ENCODE peak calls at places on chromosome 19, in four cellular contexts. One of them, this sample, is unnamed.

GRCh38 chr19:10418281-10419199 is 1.8 kb upstream of the PDE4A start:
- DNase-seq in stimulated activated CD8-positive, alpha-beta memory T cell treated with anti-CD3 and anti-CD28 coated beads, Interleukin-4, amount 100 ng/mL, for 1 hour: no peak
- DNase-seq in posterior vena cava: no peak
- DNase-seq in GM04504: no peak
- DNase-seq in this sample: no peak

GRCh38 chr19:1952635-1953034 is 11.7 kb downstream of the CSNK1G2 start:
- DNase-seq in stimulated activated CD8-positive, alpha-beta memory T cell treated with anti-CD3 and anti-CD28 coated beads, Interleukin-4, amount 100 ng/mL, for 1 hour: no peak
- DNase-seq in posterior vena cava: no peak
- DNase-seq in GM04504: no peak
- DNase-seq in this sample: no peak

GRCh38 chr19:8120636-8121480 is 28.5 kb downstream of the FBN3 start:
- DNase-seq in stimulated activated CD8-positive, alpha-beta memory T cell treated with anti-CD3 and anti-CD28 coated beads, Interleukin-4, amount 100 ng/mL, for 1 hour: no peak
- DNase-seq in posterior vena cava: no peak
- DNase-seq in GM04504: no peak
- DNase-seq in this sample: no peak

GRCh38 chr19:1053176-1054101 is 13.5 kb upstream of the ARHGAP45 start:
- DNase-seq in stimulated activated CD8-positive, alpha-beta memory T cell treated with anti-CD3 and anti-CD28 coated beads, Interleukin-4, amount 100 ng/mL, for 1 hour: no peak
- DNase-seq in posterior vena cava: no peak
- DNase-seq in GM04504: no peak
- DNase-seq in this sample: no peak

GRCh38 chr19:42397315-42398166 is 7.4 kb upstream of the CNFN start:
- DNase-seq in stimulated activated CD8-positive, alpha-beta memory T cell treated with anti-CD3 and anti-CD28 coated beads, Interleukin-4, amount 100 ng/mL, for 1 hour: no peak
- DNase-seq in posterior vena cava: no peak
- DNase-seq in GM04504: no peak
- DNase-seq in this sample: no peak

GRCh38 chr19:43372462-43372861 is 19.0 kb downstream of the CD177 start:
- DNase-seq in stimulated activated CD8-positive, alpha-beta memory T cell treated with anti-CD3 and anti-CD28 coated beads, Interleukin-4, amount 100 ng/mL, for 1 hour: no peak
- DNase-seq in posterior vena cava: no peak
- DNase-seq in GM04504: no peak
- DNase-seq in this sample: no peak

GRCh38 chr19:36488816-36489138 is 584 bp downstream of the ZNF566 start:
- DNase-seq in stimulated activated CD8-positive, alpha-beta memory T cell treated with anti-CD3 and anti-CD28 coated beads, Interleukin-4, amount 100 ng/mL, for 1 hour: no peak
- DNase-seq in posterior vena cava: no peak
- DNase-seq in GM04504: no peak
- DNase-seq in this sample: no peak

GRCh38 chr19:33477781-33478180 is 43.8 kb downstream of the PEPD start:
- DNase-seq in stimulated activated CD8-positive, alpha-beta memory T cell treated with anti-CD3 and anti-CD28 coated beads, Interleukin-4, amount 100 ng/mL, for 1 hour: no peak
- DNase-seq in posterior vena cava: no peak
- DNase-seq in GM04504: no peak
- DNase-seq in this sample: no peak

GRCh38 chr19:56834564-56835375 is 5.8 kb downstream of the PEG3 start:
- DNase-seq in stimulated activated CD8-positive, alpha-beta memory T cell treated with anti-CD3 and anti-CD28 coated beads, Interleukin-4, amount 100 ng/mL, for 1 hour: no peak
- DNase-seq in posterior vena cava: no peak
- DNase-seq in GM04504: no peak
- DNase-seq in this sample: no peak

GRCh38 chr19:14103310-14103709 is 12.8 kb upstream of the SAMD1 start:
- DNase-seq in stimulated activated CD8-positive, alpha-beta memory T cell treated with anti-CD3 and anti-CD28 coated beads, Interleukin-4, amount 100 ng/mL, for 1 hour: no peak
- DNase-seq in posterior vena cava: no peak
- DNase-seq in GM04504: no peak
- DNase-seq in this sample: no peak

GRCh38 chr19:36008336-36008978 is at the start of gene SYNE4:
- DNase-seq in stimulated activated CD8-positive, alpha-beta memory T cell treated with anti-CD3 and anti-CD28 coated beads, Interleukin-4, amount 100 ng/mL, for 1 hour: no peak
- DNase-seq in posterior vena cava: no peak
- DNase-seq in GM04504: no peak
- DNase-seq in this sample: no peak

GRCh38 chr19:17178291-17178690 is 36.9 kb upstream of the USE1 start:
- DNase-seq in stimulated activated CD8-positive, alpha-beta memory T cell treated with anti-CD3 and anti-CD28 coated beads, Interleukin-4, amount 100 ng/mL, for 1 hour: no peak
- DNase-seq in posterior vena cava: no peak
- DNase-seq in GM04504: no peak
- DNase-seq in this sample: no peak

GRCh38 chr19:41626278-41626677 is 596 bp downstream of the CEACAM4 start:
- DNase-seq in stimulated activated CD8-positive, alpha-beta memory T cell treated with anti-CD3 and anti-CD28 coated beads, Interleukin-4, amount 100 ng/mL, for 1 hour: no peak
- DNase-seq in posterior vena cava: no peak
- DNase-seq in GM04504: no peak
- DNase-seq in this sample: no peak

GRCh38 chr19:57689750-57690149 is 8.0 kb downstream of the ZNF551 start:
- DNase-seq in stimulated activated CD8-positive, alpha-beta memory T cell treated with anti-CD3 and anti-CD28 coated beads, Interleukin-4, amount 100 ng/mL, for 1 hour: no peak
- DNase-seq in posterior vena cava: no peak
- DNase-seq in GM04504: no peak
- DNase-seq in this sample: no peak

This sample was measured in HS-5.